ENCODE peak calls at places on chromosomes 11 and 22, in six cellular contexts. E is heart left ventricle; X is stimulated activated CD4-positive, alpha-beta T cell treated with anti-CD3 and anti-CD28 coated beads, Interleukin-1b, Interleukin-23, amount 100 ng/mL, for 4 hours; Y is fibroblast of pulmonary artery; W is fibroblast of the conjunctiva; F is astrocyte. R is an unnamed sample.

GRCh38 chr22:40345801-40346177 is 511 bp upstream of the ADSL start:
- DNase-seq in E (peak; percentile 69), X (peak; percentile 57), Y (peak; percentile 27), W (no peak), F (peak; percentile 32), R (peak; percentile 63)

GRCh38 chr11:112260490-112260889 is at the start of gene PLET1:
- DNase-seq in E (no peak), X (no peak), Y (no peak), W (no peak), F (no peak), R (no peak)

GRCh38 chr11:78690588-78690987 is 115.9 kb upstream of the NARS2 start:
- DNase-seq in E (no peak), X (no peak), Y (no peak), W (no peak), F (peak; percentile 22), R (no peak)

GRCh38 chr22:44392446-44392921 is 79.7 kb upstream of the SHISAL1 start:
- DNase-seq in E (peak; percentile 23), X (no peak), Y (no peak), W (no peak), F (peak; percentile 23), R (peak; percentile 19)

GRCh38 chr11:12289667-12290476 is 87.5 kb upstream of the PARVA start:
- DNase-seq in E (no peak), X (no peak), Y (no peak), W (no peak), F (no peak), R (no peak)

GRCh38 chr11:104148074-104148473 is 15.9 kb downstream of the PDGFD start:
- DNase-seq in E (no peak), X (no peak), Y (peak; percentile 68), W (peak; percentile 61), F (peak; percentile 40), R (no peak)

GRCh38 chr11:66749091-66749490 is 20.1 kb upstream of the SPTBN2 start:
- DNase-seq in E (no peak), X (no peak), Y (no peak), W (no peak), F (no peak), R (no peak)

GRCh38 chr11:14669958-14670357 is 26.4 kb downstream of the PDE3B start:
- DNase-seq in E (no peak), X (no peak), Y (no peak), W (no peak), F (no peak), R (no peak)

GRCh38 chr11:120471131-120471530 is 40.4 kb upstream of the GRIK4 start:
- DNase-seq in E (no peak), X (no peak), Y (peak; percentile 61), W (peak; percentile 28), F (peak; percentile 87), R (no peak)

GRCh38 chr22:37771081-37771480 is 36.7 kb upstream of the GCAT start:
- DNase-seq in E (no peak), X (no peak), Y (no peak), W (no peak), F (no peak), R (no peak)

GRCh38 chr11:403021-403760 is 9.2 kb downstream of the PKP3 start:
- DNase-seq in E (peak; percentile 64), X (no peak), Y (no peak), W (no peak), F (no peak), R (no peak)

GRCh38 chr11:86949995-86950993 is 4.9 kb downstream of the FZD4 start:
- DNase-seq in E (no peak), X (no peak), Y (no peak), W (no peak), F (no peak), R (no peak)

GRCh38 chr11:107439586-107440201 is 17.9 kb downstream of the CWF19L2 start:
- DNase-seq in E (no peak), X (no peak), Y (no peak), W (no peak), F (no peak), R (no peak)

GRCh38 chr22:46436595-46437163 is 100.7 kb downstream of the CELSR1 start:
- DNase-seq in E (no peak), X (no peak), Y (peak; percentile 20), W (no peak), F (peak; percentile 76), R (no peak)

GRCh38 chr22:24142241-24142640 is 39.0 kb upstream of the SUSD2 start:
- DNase-seq in E (no peak), X (no peak), Y (no peak), W (no peak), F (no peak), R (no peak)

GRCh38 chr11:105449100-105449734 is 160.7 kb upstream of the GRIA4 start:
- DNase-seq in E (no peak), X (no peak), Y (no peak), W (no peak), F (no peak), R (no peak)

R was measured in Right ventricle myocardium superior.